ENCODE peak calls at places on chromosomes 6 and 20, in four cellular contexts. M is tibial artery, Q is GM23338, I is left ventricle myocardium inferior. A is an unnamed sample. For H3K4me1 and H3K36me3, the result is how much of the 10 kb centered on the place peaks cover.

GRCh38 chr6:138563650-138564049 is 64.4 kb upstream of the NHSL1 start:
- DNase-seq in Q (no peak), M (no peak), I (no peak), A (no peak)

GRCh38 chr6:8006208-8006607 is 58.0 kb downstream of the BLOC1S5 start:
- DNase-seq in M (no peak), Q (no peak), I (no peak), A (no peak)

GRCh38 chr20:5073154-5074049 is 46.4 kb downstream of the PCNA start:
- DNase-seq in Q (peak), M (peak), I (peak), A (peak)

GRCh38 chr6:126826315-126826714 is 292.2 kb upstream of the RSPO3 start:
- DNase-seq in I (no peak), M (no peak), Q (no peak), A (no peak)

GRCh38 chr20:21714297-21715192 is 9.1 kb downstream of the PAX1 start:
- DNase-seq in I (no peak), Q (peak), M (no peak), A (no peak)

GRCh38 chr6:154267508-154268106 is 89.0 kb downstream of the IPCEF1 start:
- DNase-seq in M (no peak), Q (no peak), I (no peak), A (no peak)

GRCh38 chr6:33993653-33994052 is 152.2 kb downstream of the GRM4 start:
- DNase-seq in Q (no peak), M (no peak), I (no peak), A (no peak)

GRCh38 chr6:47453372-47453936 is 24.1 kb upstream of the CD2AP start:
- DNase-seq in Q (no peak), M (no peak), I (no peak), A (no peak)

GRCh38 chr6:106162926-106163325 is 76.8 kb downstream of the PRDM1 start:
- DNase-seq in M (no peak), I (no peak), Q (no peak), A (no peak)

GRCh38 chr6:156832166-156832743 is 55.1 kb downstream of the ARID1B start:
- DNase-seq in I (peak), M (no peak), Q (no peak), A (peak)

GRCh38 chr20:64136004-64136710 is 28.1 kb upstream of the MYT1 start:
- DNase-seq in I (no peak), M (no peak), Q (no peak), A (no peak)

GRCh38 chr6:30884521-30885480 is 482 bp downstream of the DDR1 start:
- DNase-seq in I (peak), M (peak), Q (peak), A (peak)

GRCh38 chr6:30885999-30886896 is 1.9 kb downstream of the DDR1 start:
- DNase-seq in Q (peak), I (peak), M (peak), A (peak)

GRCh38 chr6:30886897-30887255 is 2.6 kb downstream of the DDR1 start:
- DNase-seq in Q (no peak), I (no peak), M (no peak), A (no peak)

GRCh38 chr6:30883743-30884520 is at the start of gene DDR1:
- DNase-seq in Q (peak), I (peak), M (peak), A (peak)

DNA sequence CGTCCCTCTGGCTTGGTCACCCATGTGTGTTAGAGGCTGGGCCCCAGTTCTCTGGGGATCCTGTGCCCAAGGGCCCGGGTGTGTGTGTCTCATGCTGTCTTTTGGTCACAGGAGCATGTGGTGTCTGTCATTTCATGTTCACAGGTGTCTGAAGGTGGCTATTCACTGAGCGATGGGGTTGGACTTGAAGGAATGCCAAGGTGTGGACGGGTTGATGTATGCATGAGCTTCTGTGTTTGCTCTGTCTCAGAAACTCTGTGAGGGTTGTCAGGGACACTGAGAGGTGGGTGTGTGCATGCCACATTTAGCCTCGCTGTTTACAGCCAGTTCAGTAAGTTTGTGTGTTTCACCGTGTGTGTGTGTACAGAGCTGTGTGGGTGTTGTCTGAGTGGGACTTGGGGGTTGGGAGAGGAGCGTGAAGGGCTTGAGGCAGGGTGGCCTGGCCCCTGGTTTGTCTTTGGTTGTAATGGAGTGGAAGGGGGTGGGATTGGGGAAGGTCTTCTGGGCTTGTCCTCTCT is 1.2 kb downstream of the DDR1 start:
- DNase-seq in Q (peak), M (no peak), I (no peak), A (no peak)
- H3K4me1 ChIP-seq in Q (under half), M (under half), I (half or more), A (under half)

GRCh38 chr6:169777896-169778295 is 26.5 kb downstream of the ERMARD start:
- DNase-seq in I (no peak), M (no peak), Q (no peak), A (no peak)
- H3K36me3 ChIP-seq in I (half or more), M (under half), Q (under half), A (under half)

GRCh38 chr6:110965629-110966229 is 7.2 kb downstream of the GTF3C6 start:
- DNase-seq in M (no peak), I (no peak), Q (no peak), A (no peak)
- H3K27ac ChIP-seq in M (no peak), I (no peak), Q (no peak), A (no peak)

GRCh38 chr20:8386991-8387390 is 254.9 kb downstream of the PLCB1 start:
- DNase-seq in Q (no peak), I (no peak), M (no peak), A (no peak)
- H3K4me1 ChIP-seq in Q (under half), I (under half), M (under half), A (under half)

DNA sequence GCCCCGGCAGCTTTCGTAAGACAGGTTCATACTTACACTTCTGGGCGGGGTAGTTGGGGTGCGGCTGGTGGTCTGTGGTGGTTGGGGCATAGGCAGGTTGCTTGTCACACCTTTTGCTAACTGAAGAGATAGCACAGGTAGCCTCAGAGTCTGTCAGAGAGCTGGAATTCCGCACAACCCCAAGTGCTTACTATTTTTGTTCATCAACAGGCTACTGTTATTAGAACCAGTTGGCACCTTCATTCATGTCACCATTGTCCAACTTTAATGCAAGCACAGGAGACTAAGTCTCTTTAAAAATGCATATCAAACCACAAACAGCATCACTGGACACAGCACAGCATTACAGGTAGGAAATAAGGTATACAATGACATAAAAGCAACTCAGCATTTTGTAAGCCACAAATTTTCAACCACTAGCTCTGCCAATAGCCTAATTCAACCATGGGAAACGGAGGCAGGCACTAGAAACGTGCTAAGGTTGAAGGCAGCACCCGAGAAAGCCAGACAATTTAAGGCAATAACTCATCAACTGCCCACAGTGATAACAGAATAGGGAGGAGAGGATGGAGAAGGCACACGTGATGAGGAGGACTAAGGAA is 143.8 kb downstream of the ZMYND8 start:
- DNase-seq in Q (no peak), M (no peak), I (no peak), A (no peak)
- H3K36me3 ChIP-seq in Q (half or more), M (half or more), I (half or more), A (under half)

DNA sequence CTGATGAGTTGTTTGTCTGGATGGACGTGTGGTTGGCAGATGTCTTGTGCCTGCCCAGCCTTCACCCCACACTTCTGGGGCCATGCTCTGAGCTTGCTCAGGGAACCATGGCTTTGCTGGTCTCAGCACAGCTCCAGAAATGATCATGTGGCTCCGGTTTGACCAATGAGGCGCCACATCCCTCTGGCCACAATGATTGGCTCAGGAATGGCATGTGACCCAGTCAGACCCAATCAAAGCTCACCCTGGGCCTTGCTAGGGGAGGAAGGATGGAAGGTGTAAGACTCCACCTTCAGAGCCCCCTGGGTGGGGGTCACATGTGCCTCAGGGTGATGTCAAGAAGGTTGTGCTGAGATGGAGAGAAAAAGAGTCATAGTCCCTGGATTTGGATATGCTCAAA is 281.6 kb upstream of the SULF2 start:
- DNase-seq in I (no peak), M (no peak), Q (no peak), A (no peak)
- H3K27ac ChIP-seq in I (no peak), M (no peak), Q (no peak), A (no peak)

A was measured in uterus.